ENCODE peak calls at places on chromosome 14, in nine cellular contexts. One of them, this sample, is unnamed.

GRCh38 chr14:93759781-93760307 is 28.4 kb downstream of the PRIMA1 start:
- DNase-seq in left ventricle myocardium inferior: peak
- DNase-seq in SIG-M5: no peak
- DNase-seq in fibroblast of the conjunctiva: no peak
- DNase-seq in posterior cingulate gyrus: peak
- DNase-seq in islet precursor cell: no peak
- DNase-seq in astrocyte of the spinal cord: no peak
- DNase-seq in mucosa of descending colon: no peak
- DNase-seq in stimulated activated naive CD4-positive, alpha-beta T cell: no peak
- DNase-seq in this sample: no peak

GRCh38 chr14:70916300-70916699 is 9.0 kb downstream of the PCNX1 start:
- DNase-seq in left ventricle myocardium inferior: no peak
- DNase-seq in SIG-M5: no peak
- DNase-seq in fibroblast of the conjunctiva: no peak
- DNase-seq in posterior cingulate gyrus: no peak
- DNase-seq in islet precursor cell: no peak
- DNase-seq in astrocyte of the spinal cord: no peak
- DNase-seq in mucosa of descending colon: no peak
- DNase-seq in stimulated activated naive CD4-positive, alpha-beta T cell: no peak
- DNase-seq in this sample: no peak

GRCh38 chr14:100616854-100617714 is 29.9 kb upstream of the BEGAIN start:
- DNase-seq in left ventricle myocardium inferior: no peak
- DNase-seq in SIG-M5: no peak
- DNase-seq in fibroblast of the conjunctiva: no peak
- DNase-seq in posterior cingulate gyrus: no peak
- DNase-seq in islet precursor cell: peak
- DNase-seq in astrocyte of the spinal cord: no peak
- DNase-seq in mucosa of descending colon: no peak
- DNase-seq in stimulated activated naive CD4-positive, alpha-beta T cell: peak
- DNase-seq in this sample: no peak

GRCh38 chr14:30610719-30611388 is 11.3 kb upstream of the SCFD1 start:
- DNase-seq in left ventricle myocardium inferior: no peak
- DNase-seq in SIG-M5: no peak
- DNase-seq in fibroblast of the conjunctiva: peak
- DNase-seq in posterior cingulate gyrus: peak
- DNase-seq in islet precursor cell: no peak
- DNase-seq in astrocyte of the spinal cord: peak
- DNase-seq in mucosa of descending colon: peak
- DNase-seq in stimulated activated naive CD4-positive, alpha-beta T cell: peak
- DNase-seq in this sample: peak

GRCh38 chr14:61090432-61091216 is 109.6 kb downstream of the SLC38A6 start:
- DNase-seq in left ventricle myocardium inferior: no peak
- DNase-seq in SIG-M5: no peak
- DNase-seq in fibroblast of the conjunctiva: no peak
- DNase-seq in posterior cingulate gyrus: no peak
- DNase-seq in islet precursor cell: no peak
- DNase-seq in astrocyte of the spinal cord: no peak
- DNase-seq in mucosa of descending colon: no peak
- DNase-seq in stimulated activated naive CD4-positive, alpha-beta T cell: no peak
- DNase-seq in this sample: no peak

GRCh38 chr14:30790827-30791226 is 83.5 kb upstream of the COCH start:
- DNase-seq in left ventricle myocardium inferior: no peak
- DNase-seq in SIG-M5: no peak
- DNase-seq in fibroblast of the conjunctiva: no peak
- DNase-seq in posterior cingulate gyrus: no peak
- DNase-seq in islet precursor cell: no peak
- DNase-seq in astrocyte of the spinal cord: no peak
- DNase-seq in mucosa of descending colon: no peak
- DNase-seq in stimulated activated naive CD4-positive, alpha-beta T cell: no peak
- DNase-seq in this sample: no peak

GRCh38 chr14:72736348-72736747 is 157.6 kb downstream of the DPF3 start:
- DNase-seq in left ventricle myocardium inferior: no peak
- DNase-seq in SIG-M5: no peak
- DNase-seq in fibroblast of the conjunctiva: peak
- DNase-seq in posterior cingulate gyrus: no peak
- DNase-seq in islet precursor cell: no peak
- DNase-seq in astrocyte of the spinal cord: peak
- DNase-seq in mucosa of descending colon: no peak
- DNase-seq in stimulated activated naive CD4-positive, alpha-beta T cell: no peak
- DNase-seq in this sample: peak

GRCh38 chr14:77985235-77985634 is 184.9 kb upstream of the NRXN3 start:
- DNase-seq in left ventricle myocardium inferior: no peak
- DNase-seq in SIG-M5: no peak
- DNase-seq in fibroblast of the conjunctiva: no peak
- DNase-seq in posterior cingulate gyrus: no peak
- DNase-seq in islet precursor cell: peak
- DNase-seq in astrocyte of the spinal cord: peak
- DNase-seq in mucosa of descending colon: no peak
- DNase-seq in stimulated activated naive CD4-positive, alpha-beta T cell: no peak
- DNase-seq in this sample: no peak

GRCh38 chr14:69664865-69665526 is 53.6 kb downstream of the SUSD6 start:
- DNase-seq in left ventricle myocardium inferior: no peak
- DNase-seq in SIG-M5: no peak
- DNase-seq in fibroblast of the conjunctiva: no peak
- DNase-seq in posterior cingulate gyrus: no peak
- DNase-seq in islet precursor cell: no peak
- DNase-seq in astrocyte of the spinal cord: no peak
- DNase-seq in mucosa of descending colon: no peak
- DNase-seq in stimulated activated naive CD4-positive, alpha-beta T cell: no peak
- DNase-seq in this sample: no peak

GRCh38 chr14:103697196-103697595 is 18.1 kb downstream of the XRCC3 start:
- DNase-seq in left ventricle myocardium inferior: no peak
- DNase-seq in SIG-M5: no peak
- DNase-seq in fibroblast of the conjunctiva: no peak
- DNase-seq in posterior cingulate gyrus: no peak
- DNase-seq in islet precursor cell: no peak
- DNase-seq in astrocyte of the spinal cord: no peak
- DNase-seq in mucosa of descending colon: no peak
- DNase-seq in stimulated activated naive CD4-positive, alpha-beta T cell: no peak
- DNase-seq in this sample: no peak

GRCh38 chr14:59055439-59056045 is 132.9 kb upstream of the DAAM1 start:
- DNase-seq in left ventricle myocardium inferior: no peak
- DNase-seq in SIG-M5: no peak
- DNase-seq in fibroblast of the conjunctiva: peak
- DNase-seq in posterior cingulate gyrus: no peak
- DNase-seq in islet precursor cell: no peak
- DNase-seq in astrocyte of the spinal cord: peak
- DNase-seq in mucosa of descending colon: peak
- DNase-seq in stimulated activated naive CD4-positive, alpha-beta T cell: peak
- DNase-seq in this sample: peak

GRCh38 chr14:39203659-39204606 is 28.9 kb downstream of the PNN start:
- DNase-seq in left ventricle myocardium inferior: no peak
- DNase-seq in SIG-M5: no peak
- DNase-seq in fibroblast of the conjunctiva: no peak
- DNase-seq in posterior cingulate gyrus: no peak
- DNase-seq in islet precursor cell: peak
- DNase-seq in astrocyte of the spinal cord: no peak
- DNase-seq in mucosa of descending colon: peak
- DNase-seq in stimulated activated naive CD4-positive, alpha-beta T cell: no peak
- DNase-seq in this sample: no peak

GRCh38 chr14:67766035-67766680 is 50.2 kb downstream of the ZFYVE26 start:
- DNase-seq in left ventricle myocardium inferior: no peak
- DNase-seq in SIG-M5: peak
- DNase-seq in fibroblast of the conjunctiva: no peak
- DNase-seq in posterior cingulate gyrus: no peak
- DNase-seq in islet precursor cell: no peak
- DNase-seq in astrocyte of the spinal cord: no peak
- DNase-seq in mucosa of descending colon: no peak
- DNase-seq in stimulated activated naive CD4-positive, alpha-beta T cell: no peak
- DNase-seq in this sample: no peak

GRCh38 chr14:42517786-42518530 is 911.3 kb downstream of the LRFN5 start:
- DNase-seq in left ventricle myocardium inferior: no peak
- DNase-seq in SIG-M5: no peak
- DNase-seq in fibroblast of the conjunctiva: no peak
- DNase-seq in posterior cingulate gyrus: no peak
- DNase-seq in islet precursor cell: no peak
- DNase-seq in astrocyte of the spinal cord: no peak
- DNase-seq in mucosa of descending colon: no peak
- DNase-seq in stimulated activated naive CD4-positive, alpha-beta T cell: no peak
- DNase-seq in this sample: no peak